ENCODE peak calls at places on chromosomes 12 and 14, in six cellular contexts. L is fibroblast of lung, W is heart left ventricle, D is osteoblast, S is left ventricle myocardium inferior, F is IMR-90. G is an unnamed sample.

GRCh38 chr14:91413547-91414474 is 3.8 kb downstream of the CCDC88C start:
- DNase-seq in D (no peak), S (no peak), L (no peak), F (no peak), W (no peak), G (no peak)

GRCh38 chr12:85805654-85806053 is 30.6 kb downstream of the RASSF9 start:
- DNase-seq in F (no peak), L (no peak), D (peak; percentile 79), W (peak; percentile 7), S (no peak), G (no peak)

GRCh38 chr14:34507459-34507858 is 32.0 kb downstream of the EAPP start:
- DNase-seq in F (no peak), L (no peak), W (no peak), S (no peak), D (no peak), G (no peak)

GRCh38 chr14:66624319-66624937 is 116.5 kb downstream of the GPHN start:
- DNase-seq in L (peak; percentile 82), S (peak; percentile 24), F (peak; percentile 69), W (peak; percentile 44), D (peak; percentile 63), G (peak; percentile 59)

GRCh38 chr12:101727098-101727497 is 12.2 kb downstream of the SYCP3 start:
- DNase-seq in W (no peak), D (no peak), F (peak; percentile 13), L (no peak), S (no peak), G (no peak)

GRCh38 chr14:55536208-55536708 is 43.7 kb upstream of the KTN1 start:
- DNase-seq in S (no peak), D (no peak), F (no peak), W (no peak), L (no peak), G (no peak)

GRCh38 chr14:88937706-88938105 is 113.3 kb downstream of the TTC8 start:
- DNase-seq in W (no peak), D (peak; percentile 66), F (peak; percentile 33), S (no peak), L (no peak), G (no peak)

GRCh38 chr14:20435454-20436362 is at the start of gene KLHL33:
- DNase-seq in S (no peak), L (no peak), F (no peak), W (no peak), D (no peak), G (peak; percentile 90)

GRCh38 chr12:70277973-70278372 is 34.7 kb downstream of the CNOT2 start:
- DNase-seq in S (no peak), F (no peak), D (no peak), L (no peak), W (no peak), G (no peak)

GRCh38 chr12:17992002-17992656 is 97.9 kb downstream of the RERGL start:
- DNase-seq in D (no peak), L (peak; percentile 27), S (no peak), W (no peak), F (peak; percentile 7), G (no peak)

GRCh38 chr12:132282031-132282949 is 47.1 kb downstream of the GALNT9 start:
- DNase-seq in F (no peak), L (no peak), W (no peak), S (no peak), D (peak; percentile 76), G (peak; percentile 1)

GRCh38 chr12:132904718-132905328 is 17.4 kb upstream of the CHFR start:
- DNase-seq in D (peak; percentile 88), W (peak; percentile 79), F (no peak), S (peak; percentile 83), L (peak; percentile 46), G (peak; percentile 79)

GRCh38 chr14:100881211-100882025 is 22.1 kb downstream of the RTL1 start:
- DNase-seq in D (no peak), L (no peak), W (no peak), S (no peak), F (no peak), G (no peak)
- H3K4me1 ChIP-seq in D (no peaks in the 10 kb centered on the region), L (no peaks in the 10 kb centered on the region), W (no peaks in the 10 kb centered on the region), S (no peaks in the 10 kb centered on the region), F (peaks cover 4% of the 10 kb centered on the region), G (no peaks in the 10 kb centered on the region)

DNA sequence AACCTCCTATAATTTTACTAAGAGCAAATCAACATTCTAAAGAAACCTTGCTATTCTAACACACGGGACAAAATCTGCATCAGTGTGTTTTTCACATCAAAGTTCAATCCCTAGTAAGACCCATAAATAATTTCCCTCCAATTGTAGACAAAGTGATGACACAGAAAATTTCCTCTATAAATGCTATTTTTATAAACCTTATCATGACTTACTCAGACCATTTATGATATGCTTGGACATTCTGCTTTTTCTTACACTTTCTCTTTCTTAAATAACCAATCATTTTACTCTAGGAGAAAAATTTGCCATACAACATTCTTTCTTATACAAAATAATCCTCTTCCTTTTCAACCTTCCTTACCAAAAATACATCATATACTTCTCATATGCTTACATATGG is 67.0 kb downstream of the SDR9C7 start:
- DNase-seq in D (no peak), L (no peak), W (no peak), S (no peak), F (no peak), G (no peak)
- H3K9me3 ChIP-seq in D (peaks cover 12% of the 10 kb centered on the region), L (no peaks in the 10 kb centered on the region), W (peaks cover 42% of the 10 kb centered on the region), S (peaks cover 54% of the 10 kb centered on the region), F (peaks cover 18% of the 10 kb centered on the region), G (peaks cover 34% of the 10 kb centered on the region)

GRCh38 chr12:130401703-130402102 is 64.0 kb downstream of the PIWIL1 start:
- DNase-seq in S (no peak), F (no peak), D (no peak), W (no peak), L (no peak), G (no peak)
- TF ChIP-seq CTCF in S (peak; percentile 52), F (no peak), D (no peak), W (peak; percentile 7), L (no peak), G (no peak)

DNA sequence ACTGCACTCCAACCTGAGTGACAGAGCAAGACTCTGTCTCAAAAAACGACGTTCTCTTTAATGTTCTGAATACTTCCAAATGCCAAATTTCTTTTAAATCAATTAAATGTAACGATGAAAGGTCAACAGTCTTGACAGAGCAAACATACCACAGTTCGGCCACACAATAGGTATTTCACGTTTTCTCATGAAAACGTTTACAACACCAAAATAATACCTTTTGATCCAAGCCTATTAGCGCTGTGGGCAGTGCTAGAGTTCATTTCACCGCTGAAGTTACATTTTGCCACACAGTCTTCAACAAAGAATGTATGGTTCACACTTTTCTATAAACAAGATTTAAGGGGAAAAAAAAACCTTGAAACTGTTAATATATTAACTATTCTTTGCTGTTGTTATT is 122.1 kb downstream of the MED13L start:
- DNase-seq in L (no peak), W (no peak), S (no peak), F (no peak), D (no peak), G (no peak)
- H3K4me1 ChIP-seq in L (peaks cover 3% of the 10 kb centered on the region), W (peaks cover 12% of the 10 kb centered on the region), S (peaks cover 77% of the 10 kb centered on the region), F (peaks cover 12% of the 10 kb centered on the region), D (peaks cover 37% of the 10 kb centered on the region), G (peaks cover 84% of the 10 kb centered on the region)

G was measured in psoas muscle.